ENCODE peak calls at places on chromosomes 6 and 20, in four cellular contexts. O is MM.1S, J is prostate gland, Z is SJSA1. X is an unnamed sample.

GRCh38 chr6:83311231-83311630 is 118.1 kb downstream of the RWDD2A start:
- DNase-seq in O (no peak), J (no peak), Z (no peak), X (no peak)

GRCh38 chr6:81997091-81997926 is 244.8 kb upstream of the TENT5A start:
- DNase-seq in O (no peak), J (no peak), Z (no peak), X (no peak)

GRCh38 chr6:137729866-137730629 is 137.0 kb upstream of the TNFAIP3 start:
- DNase-seq in O (no peak), J (peak), Z (no peak), X (no peak)

GRCh38 chr6:124339610-124340339 is 536.1 kb downstream of the NKAIN2 start:
- DNase-seq in O (no peak), J (no peak), Z (no peak), X (no peak)

GRCh38 chr6:127971945-127972391 is 71.1 kb upstream of the THEMIS start:
- DNase-seq in O (no peak), J (no peak), Z (peak), X (peak)

GRCh38 chr6:78611097-78611625 is 256.2 kb upstream of the IRAK1BP1 start:
- DNase-seq in O (no peak), J (no peak), Z (no peak), X (no peak)

GRCh38 chr6:35602133-35602946 is 86.4 kb downstream of the FKBP5 start:
- DNase-seq in O (no peak), J (peak), Z (no peak), X (no peak)

GRCh38 chr20:312067-312466 is 13.3 kb upstream of the SOX12 start:
- DNase-seq in O (no peak), J (no peak), Z (no peak), X (no peak)

GRCh38 chr6:142416179-142416578 is 114.4 kb downstream of the ADGRG6 start:
- DNase-seq in O (no peak), J (no peak), Z (peak), X (no peak)

GRCh38 chr6:17015551-17016381 is 86.1 kb upstream of the STMND1 start:
- DNase-seq in O (no peak), J (no peak), Z (no peak), X (no peak)

GRCh38 chr20:46827718-46828458 is 66.8 kb upstream of the EYA2 start:
- DNase-seq in O (no peak), J (no peak), Z (no peak), X (no peak)
- H3K27ac ChIP-seq in O (no peak), J (no peak), Z (no peak), X (no peak)

GRCh38 chr20:5660346-5660745 is 89.9 kb upstream of the SHLD1 start:
- DNase-seq in O (no peak), J (no peak), Z (no peak), X (no peak)

GRCh38 chr20:5658897-5659296 is 91.3 kb upstream of the SHLD1 start:
- DNase-seq in O (no peak), J (peak), Z (no peak), X (peak)

GRCh38 chr20:5656136-5656535 is 94.1 kb upstream of the SHLD1 start:
- DNase-seq in O (no peak), J (no peak), Z (no peak), X (no peak)

GRCh38 chr20:5657190-5657872 is 92.9 kb upstream of the SHLD1 start:
- DNase-seq in O (no peak), J (peak), Z (no peak), X (peak)

GRCh38 chr20:5657873-5658200 is 92.4 kb upstream of the SHLD1 start:
- DNase-seq in O (no peak), J (no peak), Z (no peak), X (no peak)
- H3K27ac ChIP-seq in O (no peak), J (peak), Z (no peak), X (peak)

GRCh38 chr6:107331409-107332386 is 127.7 kb downstream of the PDSS2 start:
- DNase-seq in O (no peak), J (no peak), Z (no peak), X (no peak)
- H3K27ac ChIP-seq in O (no peak), J (no peak), Z (no peak), X (no peak)

DNA sequence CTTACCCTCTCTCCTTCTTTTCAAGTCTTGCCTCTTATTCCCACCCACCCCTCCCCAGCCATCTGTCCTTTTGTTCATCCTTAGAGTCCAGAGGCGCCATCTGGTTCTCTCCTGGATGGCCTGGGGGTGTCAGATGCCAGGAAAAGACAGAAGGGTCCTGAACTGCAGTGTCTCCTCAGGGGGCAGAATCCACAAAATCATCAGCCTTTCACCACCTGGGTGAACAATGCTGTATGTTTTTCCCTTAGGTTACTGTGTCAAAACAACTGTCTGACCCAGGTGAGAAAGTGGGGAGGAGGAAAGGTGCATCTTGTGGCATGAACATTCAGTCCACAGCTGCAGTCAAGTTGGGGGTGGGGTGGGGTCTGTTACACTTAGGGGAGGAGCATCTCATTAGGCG is 47.9 kb upstream of the FYN start:
- DNase-seq in O (no peak), J (no peak), Z (no peak), X (no peak)
- H3K27ac ChIP-seq in O (no peak), J (no peak), Z (no peak), X (no peak)

GRCh38 chr6:50952092-50952932 is 133.6 kb downstream of the TFAP2B start:
- DNase-seq in O (no peak), J (no peak), Z (no peak), X (no peak)
- H3K27ac ChIP-seq in O (no peak), J (no peak), Z (no peak), X (no peak)

DNA sequence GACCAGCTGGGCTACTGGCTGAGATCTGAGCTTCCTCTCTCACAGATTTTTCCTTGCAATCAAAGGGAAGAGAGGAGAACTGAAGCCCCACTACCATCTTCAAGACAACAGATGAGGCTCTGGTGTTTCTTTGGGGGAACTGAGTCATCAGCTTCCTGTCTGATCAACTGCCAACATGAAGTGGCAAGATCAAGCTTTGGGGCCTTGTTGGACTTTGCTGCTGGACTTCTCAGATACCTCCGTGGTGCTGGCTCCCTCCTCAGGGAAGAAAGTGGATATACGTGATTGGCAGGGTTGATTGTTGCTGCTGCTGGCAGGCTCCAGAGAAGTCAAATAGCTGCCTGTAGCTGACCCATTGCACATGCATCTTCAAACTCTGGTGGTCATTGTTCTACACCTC is 3.6 kb upstream of the TOX2 start:
- DNase-seq in O (no peak), J (no peak), Z (peak), X (peak)
- H3K27ac ChIP-seq in O (peak), J (no peak), Z (no peak), X (no peak)

GRCh38 chr20:53100476-53100911 is 128.3 kb downstream of the TSHZ2 start:
- DNase-seq in O (no peak), J (no peak), Z (no peak), X (no peak)
- H3K27ac ChIP-seq in O (no peak), J (no peak), Z (no peak), X (no peak)

DNA sequence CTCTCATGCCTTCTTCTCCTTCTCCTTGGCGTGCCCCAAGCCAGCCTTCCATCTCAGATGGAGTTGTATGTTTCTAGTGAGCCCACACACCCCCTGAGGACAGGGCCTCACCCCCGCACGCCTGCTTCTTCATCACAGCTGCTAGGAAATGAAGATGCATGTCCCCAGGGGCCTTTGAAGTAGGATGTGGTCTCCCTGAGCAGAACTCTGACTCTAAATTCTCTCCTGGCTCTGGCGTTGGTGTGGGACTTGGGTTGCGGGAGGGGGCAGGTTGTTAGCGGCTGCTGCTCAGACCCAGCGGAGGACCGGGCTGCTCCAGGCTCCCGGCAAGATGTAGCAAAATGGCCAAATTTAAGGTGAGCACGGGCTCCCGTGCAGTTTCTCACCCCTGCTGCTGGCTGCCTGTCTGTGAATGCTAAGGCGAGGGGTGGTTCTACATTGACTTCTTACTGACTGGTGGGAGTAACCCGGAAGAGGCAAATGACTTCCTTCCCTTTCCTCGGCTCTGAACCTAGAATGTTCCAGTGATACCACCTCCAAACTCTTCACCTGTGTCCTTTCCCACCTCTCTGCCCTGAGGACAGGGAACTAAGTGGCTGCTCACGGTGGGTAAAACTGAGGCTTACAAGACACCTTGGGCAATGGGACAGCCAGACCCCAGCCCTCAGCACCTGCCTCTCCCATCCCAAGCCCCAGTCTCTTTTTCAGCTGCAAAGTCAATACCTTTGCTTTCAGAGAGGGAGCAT is 8.8 kb downstream of the SYNJ2 start:
- DNase-seq in O (no peak), J (no peak), Z (no peak), X (no peak)
- H3K27ac ChIP-seq in O (no peak), J (peak), Z (no peak), X (no peak)